ENCODE peak calls at places on chromosome 22, in four cellular contexts. One of them, this sample, is unnamed.

GRCh38 chr22:35552186-35552842 is 11.7 kb downstream of the RASD2 start:
- DNase-seq in foreskin fibroblast: no peak
- DNase-seq in choroid plexus epithelial cell: peak
- DNase-seq in neural progenitor cell: peak
- DNase-seq in this sample: no peak

GRCh38 chr22:33579448-33580093 is 340.7 kb downstream of the LARGE1 start:
- DNase-seq in choroid plexus epithelial cell: peak
- DNase-seq in foreskin fibroblast: no peak
- DNase-seq in neural progenitor cell: peak
- DNase-seq in this sample: no peak

GRCh38 chr22:46219650-46220049 is 30.4 kb downstream of the CDPF1 start:
- DNase-seq in foreskin fibroblast: no peak
- DNase-seq in neural progenitor cell: no peak
- DNase-seq in choroid plexus epithelial cell: no peak
- DNase-seq in this sample: no peak

GRCh38 chr22:26666035-26666338 is 8.6 kb downstream of the MIAT start:
- DNase-seq in neural progenitor cell: no peak
- DNase-seq in choroid plexus epithelial cell: peak
- DNase-seq in foreskin fibroblast: no peak
- DNase-seq in this sample: no peak

GRCh38 chr22:37068859-37069258 is 17.3 kb downstream of the KCTD17 start:
- DNase-seq in choroid plexus epithelial cell: no peak
- DNase-seq in neural progenitor cell: peak
- DNase-seq in foreskin fibroblast: no peak
- DNase-seq in this sample: no peak

GRCh38 chr22:42228480-42228879 is 42.0 kb downstream of the TCF20 start:
- DNase-seq in choroid plexus epithelial cell: no peak
- DNase-seq in neural progenitor cell: no peak
- DNase-seq in foreskin fibroblast: no peak
- DNase-seq in this sample: no peak

GRCh38 chr22:41563051-41563711 is 2.4 kb downstream of the CSDC2 start:
- DNase-seq in choroid plexus epithelial cell: peak
- DNase-seq in neural progenitor cell: no peak
- DNase-seq in foreskin fibroblast: peak
- DNase-seq in this sample: peak

GRCh38 chr22:45880732-45881523 is 96.0 kb downstream of the WNT7B start:
- DNase-seq in choroid plexus epithelial cell: no peak
- DNase-seq in foreskin fibroblast: no peak
- DNase-seq in neural progenitor cell: peak
- DNase-seq in this sample: no peak

GRCh38 chr22:31734512-31734911 is 15.4 kb downstream of the PRR14L start:
- DNase-seq in foreskin fibroblast: peak
- DNase-seq in neural progenitor cell: no peak
- DNase-seq in choroid plexus epithelial cell: peak
- DNase-seq in this sample: peak

GRCh38 chr22:41857860-41858199 is 24.9 kb downstream of the SREBF2 start:
- DNase-seq in neural progenitor cell: no peak
- DNase-seq in choroid plexus epithelial cell: no peak
- DNase-seq in foreskin fibroblast: no peak
- DNase-seq in this sample: no peak

GRCh38 chr22:31090217-31091085 is 9.3 kb downstream of the SMTN start:
- DNase-seq in choroid plexus epithelial cell: no peak
- DNase-seq in foreskin fibroblast: no peak
- DNase-seq in neural progenitor cell: no peak
- DNase-seq in this sample: no peak

GRCh38 chr22:42151924-42152635 is 21.5 kb upstream of the CYP2D6 start:
- DNase-seq in choroid plexus epithelial cell: no peak
- DNase-seq in foreskin fibroblast: no peak
- DNase-seq in neural progenitor cell: no peak
- DNase-seq in this sample: no peak

GRCh38 chr22:44179989-44180705 is 578 bp upstream of the PARVG start:
- DNase-seq in choroid plexus epithelial cell: no peak
- DNase-seq in foreskin fibroblast: no peak
- DNase-seq in neural progenitor cell: no peak
- DNase-seq in this sample: no peak

GRCh38 chr22:44182591-44183588 is 2.2 kb downstream of the PARVG start:
- DNase-seq in foreskin fibroblast: no peak
- DNase-seq in neural progenitor cell: no peak
- DNase-seq in choroid plexus epithelial cell: no peak
- DNase-seq in this sample: no peak

GRCh38 chr22:44181912-44182590 is 1.3 kb downstream of the PARVG start:
- DNase-seq in neural progenitor cell: no peak
- DNase-seq in choroid plexus epithelial cell: no peak
- DNase-seq in foreskin fibroblast: no peak
- DNase-seq in this sample: no peak

GRCh38 chr22:44180706-44181032 is at the start of gene PARVG:
- DNase-seq in foreskin fibroblast: no peak
- DNase-seq in neural progenitor cell: no peak
- DNase-seq in choroid plexus epithelial cell: peak
- DNase-seq in this sample: no peak

DNA sequence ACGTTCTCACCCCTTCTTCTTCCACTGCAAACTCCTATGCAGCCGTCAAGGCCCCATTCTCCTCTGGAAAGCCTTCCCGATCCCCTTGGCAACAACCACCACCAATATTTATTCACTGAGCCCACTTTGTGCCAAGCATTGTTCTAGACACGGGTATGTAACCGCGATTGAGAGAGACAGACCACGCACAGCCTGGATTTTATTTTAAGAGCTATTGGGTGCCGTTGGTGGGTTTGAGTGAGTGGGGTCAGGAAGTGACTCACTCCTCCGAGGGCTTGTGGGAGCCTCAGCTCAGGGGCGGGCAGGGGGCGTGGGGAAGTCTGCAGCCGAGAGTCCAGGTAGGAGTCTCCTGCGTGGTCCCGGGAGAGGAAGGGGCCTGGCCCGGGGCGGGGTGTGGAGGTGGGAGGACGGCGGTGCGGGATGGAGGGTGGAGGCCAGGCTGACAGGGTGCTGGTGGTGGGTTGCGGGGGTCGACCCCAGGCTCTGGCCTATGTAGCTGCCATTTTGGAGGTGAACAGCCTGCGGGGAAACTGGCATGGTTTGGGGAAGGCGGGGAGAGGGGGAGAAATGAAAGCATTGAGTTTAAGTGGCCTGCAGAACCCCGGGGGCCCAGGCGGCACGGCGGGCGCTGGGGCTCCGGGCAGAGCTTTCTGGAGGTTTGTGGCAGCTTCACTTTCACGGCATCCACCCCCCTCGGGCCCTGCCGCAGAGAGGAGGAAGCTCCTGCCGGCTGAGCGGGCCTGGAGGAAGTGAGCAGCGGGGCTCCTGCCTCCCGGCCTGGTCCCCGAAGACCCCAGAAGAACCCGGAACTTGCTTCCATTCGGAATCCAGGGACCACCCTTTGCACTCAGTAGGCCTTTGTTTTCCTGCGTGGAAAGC is 547 bp downstream of the PARVG start:
- DNase-seq in choroid plexus epithelial cell: no peak
- DNase-seq in foreskin fibroblast: no peak
- DNase-seq in neural progenitor cell: no peak
- DNase-seq in this sample: no peak
- H3K4me3 ChIP-seq in choroid plexus epithelial cell: no peak
- H3K4me3 ChIP-seq in foreskin fibroblast: no peak
- H3K4me3 ChIP-seq in neural progenitor cell: no peak
- H3K4me3 ChIP-seq in this sample: no peak

GRCh38 chr22:17093081-17093480 is 8.3 kb downstream of the IL17RA start:
- DNase-seq in foreskin fibroblast: no peak
- DNase-seq in choroid plexus epithelial cell: no peak
- DNase-seq in neural progenitor cell: no peak
- DNase-seq in this sample: no peak

GRCh38 chr22:17087176-17088131 is 2.7 kb downstream of the IL17RA start:
- DNase-seq in neural progenitor cell: no peak
- DNase-seq in choroid plexus epithelial cell: peak
- DNase-seq in foreskin fibroblast: no peak
- DNase-seq in this sample: no peak

GRCh38 chr22:17086750-17087149 is 1.9 kb downstream of the IL17RA start:
- DNase-seq in neural progenitor cell: no peak
- DNase-seq in choroid plexus epithelial cell: no peak
- DNase-seq in foreskin fibroblast: no peak
- DNase-seq in this sample: no peak

GRCh38 chr22:17091851-17092250 is 7.1 kb downstream of the IL17RA start:
- DNase-seq in foreskin fibroblast: no peak
- DNase-seq in neural progenitor cell: no peak
- DNase-seq in choroid plexus epithelial cell: no peak
- DNase-seq in this sample: no peak

GRCh38 chr22:17090550-17090949 is 5.8 kb downstream of the IL17RA start:
- DNase-seq in neural progenitor cell: no peak
- DNase-seq in choroid plexus epithelial cell: no peak
- DNase-seq in foreskin fibroblast: no peak
- DNase-seq in this sample: no peak
- H3K4me3 ChIP-seq in neural progenitor cell: no peak
- H3K4me3 ChIP-seq in choroid plexus epithelial cell: no peak
- H3K4me3 ChIP-seq in foreskin fibroblast: no peak
- H3K4me3 ChIP-seq in this sample: no peak

GRCh38 chr22:20106205-20106848 is 9.6 kb upstream of the RANBP1 start:
- DNase-seq in foreskin fibroblast: no peak
- DNase-seq in choroid plexus epithelial cell: no peak
- DNase-seq in neural progenitor cell: no peak
- DNase-seq in this sample: no peak

GRCh38 chr22:20107951-20108756 is 7.8 kb upstream of the RANBP1 start:
- DNase-seq in choroid plexus epithelial cell: no peak
- DNase-seq in foreskin fibroblast: no peak
- DNase-seq in neural progenitor cell: no peak
- DNase-seq in this sample: no peak

GRCh38 chr22:20107471-20107901 is 8.4 kb upstream of the RANBP1 start:
- DNase-seq in choroid plexus epithelial cell: no peak
- DNase-seq in foreskin fibroblast: no peak
- DNase-seq in neural progenitor cell: no peak
- DNase-seq in this sample: no peak

GRCh38 chr22:20105456-20106204 is 10.3 kb upstream of the RANBP1 start:
- DNase-seq in neural progenitor cell: no peak
- DNase-seq in choroid plexus epithelial cell: no peak
- DNase-seq in foreskin fibroblast: no peak
- DNase-seq in this sample: no peak

DNA sequence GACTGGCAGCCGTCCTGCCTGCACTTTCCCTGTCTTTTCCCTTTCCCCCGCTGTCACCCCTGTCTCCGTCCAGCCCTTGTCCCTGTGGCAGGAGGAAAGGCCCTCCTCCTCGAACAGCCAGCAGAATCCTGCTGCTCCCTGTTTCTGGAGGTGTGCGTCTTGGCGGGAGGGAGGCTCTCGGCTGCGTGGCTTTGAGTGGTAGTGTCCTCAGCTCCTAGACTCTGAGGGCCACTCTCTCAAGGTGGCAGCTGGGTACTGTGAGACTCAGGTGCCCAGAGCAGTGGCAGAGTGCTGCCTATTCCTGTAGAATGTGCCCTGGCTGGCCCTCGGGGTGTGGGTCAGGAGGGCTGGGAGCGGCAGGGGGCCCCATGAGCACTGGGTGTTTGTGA is 9.1 kb upstream of the RANBP1 start:
- DNase-seq in choroid plexus epithelial cell: no peak
- DNase-seq in foreskin fibroblast: no peak
- DNase-seq in neural progenitor cell: no peak
- DNase-seq in this sample: no peak
- H3K4me3 ChIP-seq in choroid plexus epithelial cell: no peak
- H3K4me3 ChIP-seq in foreskin fibroblast: no peak
- H3K4me3 ChIP-seq in neural progenitor cell: no peak
- H3K4me3 ChIP-seq in this sample: no peak

GRCh38 chr22:47804281-47804680 is 1041.8 kb downstream of the TBC1D22A start:
- DNase-seq in foreskin fibroblast: no peak
- DNase-seq in neural progenitor cell: no peak
- DNase-seq in choroid plexus epithelial cell: no peak
- DNase-seq in this sample: no peak
- H3K4me3 ChIP-seq in foreskin fibroblast: no peak
- H3K4me3 ChIP-seq in neural progenitor cell: no peak
- H3K4me3 ChIP-seq in choroid plexus epithelial cell: no peak
- H3K4me3 ChIP-seq in this sample: no peak

GRCh38 chr22:23539135-23539838 is 40.8 kb downstream of the IGLL1 start:
- DNase-seq in foreskin fibroblast: peak
- DNase-seq in neural progenitor cell: peak
- DNase-seq in choroid plexus epithelial cell: peak
- DNase-seq in this sample: no peak
- H3K4me3 ChIP-seq in foreskin fibroblast: no peak
- H3K4me3 ChIP-seq in neural progenitor cell: no peak
- H3K4me3 ChIP-seq in choroid plexus epithelial cell: peak
- H3K4me3 ChIP-seq in this sample: no peak

This sample was measured in BJ.